ENCODE peak calls at places on chromosomes 3 and 15, in four cellular contexts. M, E, U and I are unnamed samples.
A peak's percentile ranks its signal among the peaks of the same experiment; 100 is the strongest.

GRCh38 chr3:123300056-123300455 is 98.3 kb downstream of the SEC22A start:
- DNase-seq in M (no peak), E (peak; percentile 58), U (no peak), I (peak; percentile 53)

GRCh38 chr3:131326307-131326706 is 55.3 kb upstream of the NUDT16 start:
- DNase-seq in M (no peak), E (no peak), U (no peak), I (no peak)

GRCh38 chr3:142724682-142725351 is 983 bp downstream of the TRPC1 start:
- DNase-seq in M (peak; percentile 66), E (peak; percentile 69), U (peak; percentile 33), I (peak; percentile 6)

GRCh38 chr3:111735271-111735758 is 123.8 kb upstream of the PHLDB2 start:
- DNase-seq in M (no peak), E (no peak), U (no peak), I (no peak)

GRCh38 chr3:119580148-119580760 is 962 bp downstream of the ADPRH start:
- DNase-seq in M (peak; percentile 66), E (peak; percentile 71), U (no peak), I (peak; percentile 34)

GRCh38 chr15:66802087-66803001 is 100.3 kb downstream of the SMAD6 start:
- DNase-seq in M (peak; percentile 63), E (no peak), U (no peak), I (no peak)

GRCh38 chr3:52090131-52090548 is 33.8 kb upstream of the DUSP7 start:
- DNase-seq in M (peak; percentile 91), E (no peak), U (peak; percentile 60), I (no peak)

GRCh38 chr15:84734794-84735479 is 13.5 kb upstream of the ZNF592 start:
- DNase-seq in M (peak; percentile 68), E (peak; percentile 78), U (no peak), I (no peak)

GRCh38 chr15:63582179-63582578 is 15.0 kb upstream of the FBXL22 start:
- DNase-seq in M (no peak), E (no peak), U (no peak), I (no peak)

GRCh38 chr15:92091155-92091734 is 237.7 kb downstream of the SLCO3A1 start:
- DNase-seq in M (no peak), E (peak; percentile 77), U (peak; percentile 68), I (peak; percentile 52)

GRCh38 chr3:49182682-49183081 is 11.3 kb downstream of the KLHDC8B start:
- DNase-seq in M (no peak), E (no peak), U (no peak), I (no peak)

GRCh38 chr3:36362973-36363372 is 17.3 kb upstream of the STAC start:
- DNase-seq in M (no peak), E (no peak), U (no peak), I (no peak)

GRCh38 chr15:43318990-43319771 is 11.2 kb downstream of the LCMT2 start:
- DNase-seq in M (no peak), E (no peak), U (no peak), I (no peak)

GRCh38 chr15:57571725-57572124 is 20.0 kb upstream of the MYZAP start:
- DNase-seq in M (no peak), E (no peak), U (no peak), I (no peak)

GRCh38 chr3:45558431-45558830 is 36.1 kb upstream of the LIMD1 start:
- DNase-seq in M (no peak), E (no peak), U (no peak), I (no peak)

GRCh38 chr3:132550579-132551305 is 46.3 kb upstream of the ACKR4 start:
- DNase-seq in M (no peak), E (no peak), U (no peak), I (no peak)

GRCh38 chr3:54547051-54547450 is 380.8 kb downstream of the LRTM1 start:
- DNase-seq in M (no peak), E (no peak), U (no peak), I (no peak)

GRCh38 chr3:37703633-37704032 is 158.0 kb upstream of the CTDSPL start:
- DNase-seq in M (peak; percentile 32), E (no peak), U (no peak), I (no peak)

GRCh38 chr3:119769394-119770149 is 12.3 kb upstream of the NR1I2 start:
- DNase-seq in M (no peak), E (no peak), U (no peak), I (no peak)

GRCh38 chr3:193563999-193564398 is 9.3 kb upstream of the ATP13A4 start:
- DNase-seq in M (no peak), E (no peak), U (no peak), I (peak; percentile 53)

GRCh38 chr3:113212155-113212844 is 943 bp downstream of the BOC start:
- DNase-seq in M (no peak), E (no peak), U (no peak), I (peak; percentile 76)

GRCh38 chr15:69758810-69759410 is 306.3 kb downstream of the RPLP1 start:
- DNase-seq in M (no peak), E (no peak), U (no peak), I (no peak)

GRCh38 chr15:33142708-33143107 is 51.8 kb downstream of the FMN1 start:
- DNase-seq in M (no peak), E (no peak), U (no peak), I (no peak)

GRCh38 chr3:24495334-24495994 is 814 bp upstream of the THRB start:
- DNase-seq in M (peak; percentile 81), E (peak; percentile 87), U (no peak), I (peak; percentile 67)

GRCh38 chr3:64667138-64667537 is 20.7 kb downstream of the ADAMTS9 start:
- DNase-seq in M (no peak), E (no peak), U (no peak), I (no peak)

DNA sequence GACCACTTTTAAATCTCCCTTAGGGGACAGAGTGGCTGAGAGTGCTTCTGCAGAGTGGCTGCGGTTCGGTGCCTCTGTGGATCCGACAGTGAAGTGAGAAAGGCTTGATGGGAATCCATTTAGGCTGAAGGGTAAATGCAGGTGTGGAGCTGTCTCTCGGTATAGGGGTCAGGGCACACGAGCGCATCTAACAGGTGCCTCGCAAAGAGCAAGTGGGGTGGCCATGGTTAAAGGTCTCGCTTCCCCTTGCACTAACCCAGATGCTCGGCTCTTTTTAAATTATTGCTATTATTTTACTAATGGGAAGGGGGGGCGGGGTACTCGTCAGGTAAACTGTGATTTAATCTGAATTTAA is 598 bp upstream of the GJD2 start:
- DNase-seq in M (no peak), E (no peak), U (no peak), I (no peak)
- H3K27me3 ChIP-seq in M (peaks cover 51% of the 10 kb centered on the region), E (peaks cover 55% of the 10 kb centered on the region), U (peaks cover 48% of the 10 kb centered on the region), I (peaks cover 24% of the 10 kb centered on the region)

GRCh38 chr3:190865828-190866227 is 3.3 kb upstream of the GMNC start:
- DNase-seq in M (no peak), E (no peak), U (no peak), I (no peak)
- H3K27me3 ChIP-seq in M (no peaks in the 10 kb centered on the region), E (peaks cover 18% of the 10 kb centered on the region), U (no peaks in the 10 kb centered on the region), I (peaks cover 8% of the 10 kb centered on the region)

DNA sequence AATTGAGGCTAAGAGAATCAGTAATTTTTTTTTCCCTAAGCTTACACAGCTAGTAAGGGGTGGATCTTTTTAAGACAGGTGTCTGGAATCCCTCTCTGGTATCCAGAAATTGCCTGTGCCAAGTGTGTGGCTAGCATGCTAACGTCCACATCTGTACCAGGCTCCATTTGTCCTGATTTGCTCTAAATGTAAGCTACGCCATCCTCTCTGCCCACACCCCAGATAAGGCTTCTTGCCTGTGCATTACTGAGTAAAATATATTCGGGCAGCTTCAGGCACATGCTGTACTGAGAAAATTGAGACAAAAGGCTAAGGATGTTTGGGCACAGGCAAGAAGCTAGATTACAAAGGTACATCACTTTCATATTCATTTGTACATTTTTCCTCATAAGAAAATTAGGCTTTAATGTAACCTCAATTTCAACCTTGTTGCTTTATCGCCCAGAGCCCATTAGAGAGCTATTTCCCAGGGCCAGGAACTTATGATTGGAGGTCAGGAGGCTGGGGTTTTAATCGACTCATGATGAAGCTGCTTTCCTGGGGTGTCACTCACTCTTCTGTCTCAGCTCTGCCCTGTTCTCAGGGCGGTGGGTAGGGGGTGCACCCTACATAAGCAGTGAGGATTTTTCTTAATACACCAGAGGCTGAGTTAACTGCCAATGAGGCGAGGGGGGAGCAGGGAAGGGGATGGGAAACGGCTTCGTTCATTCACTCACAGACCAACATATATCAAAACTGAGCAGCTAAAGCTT is 106.3 kb downstream of the RORA start:
- DNase-seq in M (no peak), E (no peak), U (no peak), I (no peak)
- H3K27me3 ChIP-seq in M (no peaks in the 10 kb centered on the region), E (no peaks in the 10 kb centered on the region), U (no peaks in the 10 kb centered on the region), I (no peaks in the 10 kb centered on the region)

GRCh38 chr15:34737379-34737928 is 17.3 kb downstream of the GJD2 start:
- DNase-seq in M (no peak), E (no peak), U (peak; percentile 54), I (no peak)
- H3K27me3 ChIP-seq in M (peaks cover 3% of the 10 kb centered on the region), E (no peaks in the 10 kb centered on the region), U (no peaks in the 10 kb centered on the region), I (peaks cover 4% of the 10 kb centered on the region)

DNA sequence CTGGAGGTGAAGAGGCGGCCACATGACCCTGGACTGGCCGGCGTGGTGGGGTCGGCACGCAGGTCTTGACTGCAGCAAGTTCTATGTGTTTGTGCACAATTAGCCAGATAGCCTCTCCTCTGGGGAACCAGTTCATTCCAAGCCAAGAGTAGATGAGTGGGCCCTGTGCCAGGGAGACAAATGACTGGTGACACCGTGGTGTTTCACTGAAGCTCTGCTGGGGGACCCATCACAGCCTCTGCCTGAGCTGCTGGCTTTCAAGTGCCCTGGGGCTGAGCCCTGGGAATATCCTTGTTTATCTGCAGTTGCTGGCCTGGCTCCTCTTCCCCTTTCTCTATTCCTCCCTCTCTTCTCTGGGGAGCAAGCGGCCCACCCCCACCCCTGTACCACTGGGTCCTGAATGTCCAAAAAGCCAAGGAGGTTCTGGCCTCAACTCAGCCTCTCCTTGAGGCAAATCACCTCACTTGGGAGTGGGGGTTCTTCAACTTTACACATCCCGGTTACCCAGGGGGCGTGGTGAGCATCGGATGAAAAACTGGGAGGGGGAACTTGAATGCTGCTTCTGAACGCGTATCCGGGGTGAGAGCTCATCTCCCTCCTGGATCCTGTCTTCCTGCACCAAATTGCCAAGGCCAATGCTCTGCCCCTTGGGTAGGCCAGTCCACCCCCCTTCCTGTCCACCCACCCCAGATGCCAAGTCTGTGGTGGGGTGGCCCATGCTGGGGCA is 199.6 kb upstream of the LYSMD4 start:
- DNase-seq in M (no peak), E (no peak), U (no peak), I (no peak)
- H3K27me3 ChIP-seq in M (no peaks in the 10 kb centered on the region), E (no peaks in the 10 kb centered on the region), U (no peaks in the 10 kb centered on the region), I (no peaks in the 10 kb centered on the region)

GRCh38 chr15:89436560-89437311 is 59.6 kb downstream of the RHCG start:
- DNase-seq in M (no peak), E (no peak), U (no peak), I (no peak)

GRCh38 chr15:89435346-89435745 is 61.0 kb downstream of the RHCG start:
- DNase-seq in M (no peak), E (no peak), U (no peak), I (no peak)

GRCh38 chr15:89430530-89431341 is 65.6 kb downstream of the RHCG start:
- DNase-seq in M (peak; percentile 87), E (peak; percentile 91), U (peak; percentile 83), I (peak; percentile 95)

GRCh38 chr15:89429986-89430385 is 66.4 kb downstream of the RHCG start:
- DNase-seq in M (no peak), E (peak; percentile 23), U (no peak), I (no peak)

GRCh38 chr15:89433686-89434085 is 62.7 kb downstream of the RHCG start:
- DNase-seq in M (no peak), E (no peak), U (peak; percentile 38), I (no peak)
- H3K27me3 ChIP-seq in M (peaks cover 51% of the 10 kb centered on the region), E (peaks cover 11% of the 10 kb centered on the region), U (no peaks in the 10 kb centered on the region), I (no peaks in the 10 kb centered on the region)

GRCh38 chr15:98017150-98017964 is 56.9 kb downstream of the ARRDC4 start:
- DNase-seq in M (no peak), E (no peak), U (no peak), I (no peak)
- H3K27me3 ChIP-seq in M (no peaks in the 10 kb centered on the region), E (peaks cover 7% of the 10 kb centered on the region), U (peaks cover 3% of the 10 kb centered on the region), I (no peaks in the 10 kb centered on the region)